ENCODE peak calls at places on chromosome 9, in eight cellular contexts. K, B, P, G, C, E, T and L are unnamed samples.

GRCh38 chr9:93646640-93647178 is 70.3 kb downstream of the PHF2 start:
- DNase-seq in K (no peak), B (no peak), P (no peak), G (no peak), C (no peak), E (no peak), T (peak), L (no peak)

GRCh38 chr9:16680965-16681658 is 189.4 kb downstream of the BNC2 start:
- DNase-seq in K (no peak), B (no peak), P (peak), G (no peak), C (no peak), E (no peak), T (no peak), L (no peak)

GRCh38 chr9:124133752-124134151 is 122.2 kb downstream of the LHX2 start:
- DNase-seq in K (peak), B (no peak), P (peak), G (no peak), C (no peak), E (peak), T (peak), L (peak)

GRCh38 chr9:84140535-84141101 is 160.0 kb downstream of the RMI1 start:
- DNase-seq in K (no peak), B (no peak), P (no peak), G (no peak), C (no peak), E (no peak), T (peak), L (no peak)

GRCh38 chr9:16147726-16148125 is 594.9 kb downstream of the CCDC171 start:
- DNase-seq in K (no peak), B (no peak), P (no peak), G (no peak), C (no peak), E (no peak), T (no peak), L (no peak)

GRCh38 chr9:127810378-127811187 is 7.9 kb downstream of the FPGS start:
- DNase-seq in K (no peak), B (no peak), P (no peak), G (no peak), C (no peak), E (no peak), T (no peak), L (no peak)

GRCh38 chr9:77598961-77599360 is 49.2 kb downstream of the GNA14 start:
- DNase-seq in K (no peak), B (no peak), P (no peak), G (no peak), C (no peak), E (no peak), T (no peak), L (no peak)

GRCh38 chr9:127937383-127938297 is at the start of gene DPM2:
- DNase-seq in K (peak), B (peak), P (peak), G (peak), C (peak), E (peak), T (peak), L (peak)

GRCh38 chr9:131028221-131028884 is 19.4 kb downstream of the LAMC3 start:
- DNase-seq in K (no peak), B (no peak), P (no peak), G (no peak), C (no peak), E (no peak), T (no peak), L (no peak)

GRCh38 chr9:38421498-38422211 is 2.6 kb downstream of the IGFBPL1 start:
- DNase-seq in K (no peak), B (no peak), P (no peak), G (no peak), C (no peak), E (no peak), T (no peak), L (no peak)

GRCh38 chr9:73149371-73150067 is 2.1 kb upstream of the ANXA1 start:
- DNase-seq in K (peak), B (no peak), P (peak), G (no peak), C (no peak), E (no peak), T (no peak), L (peak)

GRCh38 chr9:123763910-123764588 is 165.9 kb downstream of the DENND1A start:
- DNase-seq in K (peak), B (no peak), P (no peak), G (no peak), C (no peak), E (no peak), T (no peak), L (no peak)

GRCh38 chr9:124939944-124940343 is 939 bp downstream of the GOLGA1 start:
- DNase-seq in K (no peak), B (no peak), P (no peak), G (no peak), C (no peak), E (no peak), T (no peak), L (peak)

GRCh38 chr9:21709464-21710058 is 92.9 kb upstream of the MTAP start:
- DNase-seq in K (peak), B (no peak), P (peak), G (peak), C (no peak), E (peak), T (peak), L (peak)

GRCh38 chr9:16509946-16510504 is 360.4 kb downstream of the BNC2 start:
- DNase-seq in K (no peak), B (no peak), P (peak), G (no peak), C (no peak), E (no peak), T (no peak), L (no peak)

GRCh38 chr9:95268681-95269080 is 48.8 kb downstream of the FANCC start:
- DNase-seq in K (peak), B (no peak), P (peak), G (no peak), C (no peak), E (no peak), T (no peak), L (peak)

GRCh38 chr9:108290839-108291585 is 564.8 kb downstream of the ACTL7B start:
- DNase-seq in K (no peak), B (no peak), P (no peak), G (no peak), C (no peak), E (no peak), T (no peak), L (no peak)

DNA sequence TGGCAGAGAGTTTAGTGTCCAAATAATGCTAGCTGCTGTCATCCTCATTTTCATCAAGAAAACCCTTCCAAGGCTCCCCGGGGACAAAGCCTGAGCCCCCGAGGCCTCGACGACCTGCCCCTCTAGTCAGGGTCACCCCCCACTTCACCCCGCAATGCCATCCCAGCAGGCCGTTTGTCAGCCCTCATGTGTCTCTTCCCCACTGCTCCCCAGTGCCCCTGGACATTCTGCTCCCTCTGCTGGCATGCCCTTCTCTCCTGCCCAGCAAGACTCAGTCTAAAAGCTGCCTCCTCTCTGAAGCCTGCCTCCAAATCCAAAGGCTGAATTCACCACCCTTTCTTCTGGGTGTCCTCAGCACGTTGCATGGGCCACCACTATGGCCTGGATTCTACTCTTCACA is 59.3 kb downstream of the PAX5 start:
- DNase-seq in K (peak), B (no peak), P (no peak), G (no peak), C (no peak), E (peak), T (no peak), L (no peak)
- TF ChIP-seq POLR2A in K (no peak), B (no peak), P (no peak), G (no peak), C (no peak), E (no peak), T (no peak), L (no peak)

GRCh38 chr9:114504341-114505186 is 709 bp downstream of the WHRN start:
- DNase-seq in K (peak), B (peak), P (peak), G (peak), C (no peak), E (peak), T (peak), L (no peak)
- TF ChIP-seq POLR2A in K (no peak), B (no peak), P (no peak), G (no peak), C (no peak), E (no peak), T (no peak), L (no peak)

GRCh38 chr9:35690447-35691324 is 961 bp upstream of the TPM2 start:
- DNase-seq in K (peak), B (peak), P (peak), G (peak), C (peak), E (peak), T (peak), L (peak)
- TF ChIP-seq POLR2A in K (peak), B (peak), P (peak), G (peak), C (peak), E (peak), T (peak), L (no peak)

DNA sequence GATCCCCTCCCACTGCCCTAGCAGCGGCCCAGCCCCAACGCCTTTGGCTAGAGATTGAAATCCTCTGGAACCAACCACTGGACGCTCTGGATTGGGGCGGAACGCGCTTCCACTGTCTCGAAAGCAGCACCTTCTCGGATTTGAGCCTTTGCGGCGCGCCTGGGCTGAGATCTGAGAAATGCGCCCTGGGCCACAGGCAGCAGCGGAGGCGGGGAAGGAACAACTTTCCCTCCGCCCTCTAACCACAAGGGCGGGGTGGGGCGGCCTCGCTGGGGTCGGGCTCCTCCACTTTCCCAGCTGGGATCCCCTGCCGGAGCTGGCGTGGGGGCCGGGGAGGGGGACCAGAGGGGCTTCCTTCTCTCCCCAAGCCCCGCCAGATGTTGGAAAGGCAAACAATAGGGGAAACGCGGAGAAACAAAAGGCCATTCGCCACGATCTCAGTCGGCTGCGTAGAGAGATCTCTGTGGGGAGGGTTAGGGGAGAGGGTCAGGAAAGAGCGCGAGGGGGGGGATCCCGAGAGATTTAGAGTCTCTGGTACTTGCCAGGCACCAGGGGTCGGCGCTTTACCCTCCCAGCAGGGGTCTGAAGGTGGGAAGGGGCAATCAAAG is 1.2 kb downstream of the MOB3B start:
- DNase-seq in K (no peak), B (peak), P (peak), G (peak), C (peak), E (peak), T (peak), L (peak)
- TF ChIP-seq POLR2A in K (no peak), B (peak), P (no peak), G (peak), C (peak), E (no peak), T (peak), L (peak)

DNA sequence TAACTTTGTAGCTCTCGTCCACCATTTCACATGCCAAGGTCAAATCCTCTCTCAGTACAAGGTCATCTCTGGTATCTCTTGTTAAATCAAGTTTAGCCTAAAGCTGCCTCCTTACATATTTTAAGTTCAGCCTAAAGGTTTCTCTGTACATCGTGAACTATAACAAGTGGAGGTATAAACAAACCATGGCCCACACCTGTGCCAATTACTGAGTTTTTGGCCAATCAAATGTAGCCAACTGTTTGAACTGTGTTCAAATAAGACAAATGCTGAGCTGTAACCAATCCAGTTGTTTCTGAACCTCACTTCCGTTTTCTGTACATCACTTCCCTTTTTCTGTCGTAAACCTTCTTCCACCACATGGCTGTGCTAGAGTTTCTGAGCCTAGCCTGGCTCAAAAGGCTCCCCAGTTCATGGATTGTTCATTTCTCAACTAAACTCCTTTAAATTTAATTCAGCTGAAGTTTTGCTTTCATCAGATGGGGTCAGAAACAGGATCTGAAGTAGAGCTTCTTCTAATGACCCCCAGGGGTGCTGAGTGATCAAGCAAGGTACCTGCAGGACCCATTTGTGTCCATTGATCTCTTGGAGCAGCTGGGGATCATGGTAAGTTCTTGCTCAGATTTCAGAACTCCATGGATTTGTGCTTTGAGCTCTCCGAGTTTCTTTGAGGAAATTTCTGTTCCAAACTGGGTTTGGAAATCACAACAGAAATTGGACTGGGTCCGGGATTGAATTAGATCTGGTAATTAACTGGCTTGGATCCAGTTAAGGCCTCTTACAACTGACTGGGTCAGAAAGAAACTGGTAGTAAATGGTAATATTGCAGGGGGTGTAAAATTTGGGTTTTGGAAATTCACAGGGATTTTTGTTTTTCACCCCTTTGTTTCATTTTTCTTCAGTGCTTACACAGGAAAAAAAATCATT is 11.0 kb upstream of the NANS start:
- DNase-seq in K (peak), B (no peak), P (no peak), G (no peak), C (no peak), E (no peak), T (no peak), L (peak)
- TF ChIP-seq POLR2A in K (no peak), B (no peak), P (no peak), G (no peak), C (no peak), E (no peak), T (no peak), L (peak)

GRCh38 chr9:136944519-136945332 is at the start of the genes C8G and FBXW5:
- DNase-seq in K (peak), B (peak), P (peak), G (peak), C (peak), E (peak), T (peak), L (peak)

GRCh38 chr9:136944094-136944518 is 432 bp downstream of the FBXW5 start:
- DNase-seq in K (no peak), B (no peak), P (peak), G (no peak), C (no peak), E (no peak), T (no peak), L (peak)

GRCh38 chr9:136942112-136942880 is 2.2 kb downstream of the FBXW5 start:
- DNase-seq in K (no peak), B (no peak), P (no peak), G (no peak), C (no peak), E (peak), T (no peak), L (no peak)

GRCh38 chr9:136942881-136943230 is 1.7 kb downstream of the FBXW5 start:
- DNase-seq in K (no peak), B (no peak), P (no peak), G (no peak), C (no peak), E (no peak), T (no peak), L (no peak)

GRCh38 chr9:136943291-136944093 is 1.0 kb downstream of the FBXW5 start:
- DNase-seq in K (no peak), B (no peak), P (no peak), G (no peak), C (peak), E (peak), T (peak), L (peak)
- TF ChIP-seq POLR2A in K (no peak), B (no peak), P (no peak), G (no peak), C (no peak), E (no peak), T (peak), L (no peak)

GRCh38 chr9:33817327-33818166 is 587 bp downstream of the UBE2R2 start:
- DNase-seq in K (peak), B (peak), P (peak), G (peak), C (peak), E (peak), T (peak), L (peak)
- TF ChIP-seq POLR2A in K (no peak), B (no peak), P (peak), G (no peak), C (peak), E (peak), T (no peak), L (no peak)

DNA sequence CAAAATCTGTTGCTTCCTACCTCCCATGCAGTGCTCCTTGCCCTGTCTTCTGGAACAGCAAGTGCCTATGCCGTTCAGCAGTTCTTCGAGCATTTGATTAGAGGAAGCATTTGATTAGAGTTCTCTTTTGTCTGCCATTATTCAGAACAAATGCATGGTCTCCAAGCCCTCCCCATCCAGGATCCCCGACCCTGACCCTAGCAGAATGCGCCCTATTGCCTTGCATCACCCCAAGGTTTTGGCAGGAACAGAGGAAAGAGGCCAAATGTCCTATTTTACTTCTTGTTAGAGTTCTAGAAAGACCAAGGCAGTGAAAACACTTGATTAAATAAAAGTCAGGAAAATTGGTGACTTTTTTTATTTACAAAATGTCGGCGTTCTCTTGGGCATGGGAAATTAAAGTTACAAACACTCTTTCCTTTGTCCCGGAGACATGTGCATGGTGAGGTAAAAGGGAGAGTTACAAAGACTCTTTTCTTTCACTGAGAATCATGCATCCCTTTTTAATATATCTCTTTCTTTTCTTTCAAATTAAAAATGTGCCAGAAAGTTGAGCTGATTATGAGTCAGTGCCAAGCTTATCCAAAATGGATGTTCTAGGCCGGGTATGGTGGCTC is 27.7 kb upstream of the FSD1L start:
- DNase-seq in K (no peak), B (no peak), P (no peak), G (no peak), C (no peak), E (peak), T (no peak), L (no peak)
- TF ChIP-seq POLR2A in K (no peak), B (no peak), P (no peak), G (no peak), C (no peak), E (no peak), T (no peak), L (no peak)